ENCODE peak calls at places on chromosomes 13 and 19, in eight cellular contexts. One of them, this sample, is unnamed.

GRCh38 chr19:32287811-32288227 is 57.6 kb upstream of the ZNF507 start:
- DNase-seq in Peyer's patch: peak; percentile 85
- DNase-seq in heart left ventricle: peak; percentile 83
- DNase-seq in dorsolateral prefrontal cortex: peak; percentile 70
- DNase-seq in transverse colon: peak; percentile 74
- DNase-seq in right cardiac atrium: peak; percentile 83
- DNase-seq in ovary: peak; percentile 47
- DNase-seq in Panc1: peak; percentile 10
- DNase-seq in this sample: no peak

GRCh38 chr19:15248648-15249559 is 16.7 kb upstream of the EPHX3 start:
- DNase-seq in Peyer's patch: peak; percentile 83
- DNase-seq in heart left ventricle: peak; percentile 92
- DNase-seq in dorsolateral prefrontal cortex: no peak
- DNase-seq in transverse colon: peak; percentile 74
- DNase-seq in right cardiac atrium: peak; percentile 93
- DNase-seq in ovary: peak; percentile 74
- DNase-seq in Panc1: peak; percentile 2
- DNase-seq in this sample: no peak

GRCh38 chr13:36787181-36787580 is 31.8 kb upstream of the RFXAP start:
- DNase-seq in Peyer's patch: no peak
- DNase-seq in heart left ventricle: no peak
- DNase-seq in dorsolateral prefrontal cortex: no peak
- DNase-seq in transverse colon: no peak
- DNase-seq in right cardiac atrium: no peak
- DNase-seq in ovary: no peak
- DNase-seq in Panc1: no peak
- DNase-seq in this sample: no peak

GRCh38 chr13:33279414-33279813 is 6.1 kb downstream of the STARD13 start:
- DNase-seq in Peyer's patch: peak; percentile 50
- DNase-seq in heart left ventricle: no peak
- DNase-seq in dorsolateral prefrontal cortex: no peak
- DNase-seq in transverse colon: peak; percentile 64
- DNase-seq in right cardiac atrium: no peak
- DNase-seq in ovary: no peak
- DNase-seq in Panc1: no peak
- DNase-seq in this sample: no peak

GRCh38 chr13:98284677-98285076 is 107.6 kb upstream of the RNF113B start:
- DNase-seq in Peyer's patch: no peak
- DNase-seq in heart left ventricle: no peak
- DNase-seq in dorsolateral prefrontal cortex: no peak
- DNase-seq in transverse colon: no peak
- DNase-seq in right cardiac atrium: no peak
- DNase-seq in ovary: no peak
- DNase-seq in Panc1: no peak
- DNase-seq in this sample: no peak

GRCh38 chr13:114081761-114082681 is 50.4 kb downstream of the RASA3 start:
- DNase-seq in Peyer's patch: peak; percentile 36
- DNase-seq in heart left ventricle: no peak
- DNase-seq in dorsolateral prefrontal cortex: peak; percentile 25
- DNase-seq in transverse colon: no peak
- DNase-seq in right cardiac atrium: no peak
- DNase-seq in ovary: peak; percentile 13
- DNase-seq in Panc1: no peak
- DNase-seq in this sample: no peak

GRCh38 chr13:67281476-67281875 is 51.3 kb upstream of the PCDH9 start:
- DNase-seq in Peyer's patch: no peak
- DNase-seq in heart left ventricle: no peak
- DNase-seq in dorsolateral prefrontal cortex: no peak
- DNase-seq in transverse colon: no peak
- DNase-seq in right cardiac atrium: no peak
- DNase-seq in ovary: no peak
- DNase-seq in Panc1: no peak
- DNase-seq in this sample: no peak

GRCh38 chr13:99396446-99396845 is 89.2 kb upstream of the GPR183 start:
- DNase-seq in Peyer's patch: peak; percentile 19
- DNase-seq in heart left ventricle: no peak
- DNase-seq in dorsolateral prefrontal cortex: no peak
- DNase-seq in transverse colon: no peak
- DNase-seq in right cardiac atrium: no peak
- DNase-seq in ovary: no peak
- DNase-seq in Panc1: no peak
- DNase-seq in this sample: no peak

GRCh38 chr19:13252569-13253335 is 102.5 kb downstream of the IER2 start:
- DNase-seq in Peyer's patch: no peak
- DNase-seq in heart left ventricle: no peak
- DNase-seq in dorsolateral prefrontal cortex: no peak
- DNase-seq in transverse colon: no peak
- DNase-seq in right cardiac atrium: no peak
- DNase-seq in ovary: no peak
- DNase-seq in Panc1: no peak
- DNase-seq in this sample: no peak

GRCh38 chr13:40504641-40505040 is 161.8 kb downstream of the FOXO1 start:
- DNase-seq in Peyer's patch: no peak
- DNase-seq in heart left ventricle: no peak
- DNase-seq in dorsolateral prefrontal cortex: no peak
- DNase-seq in transverse colon: no peak
- DNase-seq in right cardiac atrium: no peak
- DNase-seq in ovary: no peak
- DNase-seq in Panc1: no peak
- DNase-seq in this sample: no peak
- H3K27ac ChIP-seq in Peyer's patch: no peak overlapping the region
- H3K27ac ChIP-seq in heart left ventricle: no peak overlapping the region
- H3K27ac ChIP-seq in dorsolateral prefrontal cortex: no peak overlapping the region
- H3K27ac ChIP-seq in transverse colon: no peak overlapping the region
- H3K27ac ChIP-seq in right cardiac atrium: peak overlapping the region; percentile 36
- H3K27ac ChIP-seq in ovary: no peak overlapping the region
- H3K27ac ChIP-seq in Panc1: no peak overlapping the region
- H3K27ac ChIP-seq in this sample: no peak overlapping the region

DNA sequence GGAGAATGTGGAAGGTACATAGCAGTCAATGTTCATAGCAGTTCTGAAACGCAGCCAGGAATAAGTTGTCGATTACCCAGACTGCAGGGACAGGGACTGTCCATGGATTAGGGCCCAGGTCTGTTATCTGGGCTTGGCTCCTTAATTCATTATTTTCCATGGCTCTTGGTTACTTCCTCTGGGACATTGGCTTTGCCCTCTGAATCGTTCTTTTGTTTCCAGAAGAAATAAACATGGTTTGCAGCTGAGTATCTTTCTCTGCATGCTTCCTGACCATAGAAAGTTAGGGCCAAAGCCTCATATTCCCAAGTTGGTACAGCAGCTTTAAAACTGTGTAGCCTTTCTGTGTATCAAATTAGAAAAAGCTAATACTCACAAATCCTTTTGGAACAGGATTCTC is 121.7 kb upstream of the MAB21L1 start:
- DNase-seq in Peyer's patch: no peak
- DNase-seq in heart left ventricle: no peak
- DNase-seq in dorsolateral prefrontal cortex: no peak
- DNase-seq in transverse colon: no peak
- DNase-seq in right cardiac atrium: no peak
- DNase-seq in ovary: no peak
- DNase-seq in Panc1: no peak
- DNase-seq in this sample: no peak
- H3K27ac ChIP-seq in Peyer's patch: no peak overlapping the region
- H3K27ac ChIP-seq in heart left ventricle: no peak overlapping the region
- H3K27ac ChIP-seq in dorsolateral prefrontal cortex: no peak overlapping the region
- H3K27ac ChIP-seq in transverse colon: no peak overlapping the region
- H3K27ac ChIP-seq in right cardiac atrium: peak overlapping the region; percentile 45
- H3K27ac ChIP-seq in ovary: no peak overlapping the region
- H3K27ac ChIP-seq in Panc1: no peak overlapping the region
- H3K27ac ChIP-seq in this sample: no peak overlapping the region

GRCh38 chr19:6744381-6745288 is 5.2 kb downstream of the TRIP10 start:
- DNase-seq in Peyer's patch: peak; percentile 86
- DNase-seq in heart left ventricle: peak; percentile 94
- DNase-seq in dorsolateral prefrontal cortex: peak; percentile 45
- DNase-seq in transverse colon: peak; percentile 90
- DNase-seq in right cardiac atrium: peak; percentile 93
- DNase-seq in ovary: peak; percentile 90
- DNase-seq in Panc1: no peak
- DNase-seq in this sample: no peak
- H3K27ac ChIP-seq in Peyer's patch: peak overlapping the region; percentile 80
- H3K27ac ChIP-seq in heart left ventricle: peak overlapping the region; percentile 80
- H3K27ac ChIP-seq in dorsolateral prefrontal cortex: no peak overlapping the region
- H3K27ac ChIP-seq in transverse colon: peak overlapping the region; percentile 72
- H3K27ac ChIP-seq in right cardiac atrium: peak overlapping the region; percentile 87
- H3K27ac ChIP-seq in ovary: peak overlapping the region; percentile 51
- H3K27ac ChIP-seq in Panc1: peak overlapping the region; percentile 80
- H3K27ac ChIP-seq in this sample: no peak overlapping the region

DNA sequence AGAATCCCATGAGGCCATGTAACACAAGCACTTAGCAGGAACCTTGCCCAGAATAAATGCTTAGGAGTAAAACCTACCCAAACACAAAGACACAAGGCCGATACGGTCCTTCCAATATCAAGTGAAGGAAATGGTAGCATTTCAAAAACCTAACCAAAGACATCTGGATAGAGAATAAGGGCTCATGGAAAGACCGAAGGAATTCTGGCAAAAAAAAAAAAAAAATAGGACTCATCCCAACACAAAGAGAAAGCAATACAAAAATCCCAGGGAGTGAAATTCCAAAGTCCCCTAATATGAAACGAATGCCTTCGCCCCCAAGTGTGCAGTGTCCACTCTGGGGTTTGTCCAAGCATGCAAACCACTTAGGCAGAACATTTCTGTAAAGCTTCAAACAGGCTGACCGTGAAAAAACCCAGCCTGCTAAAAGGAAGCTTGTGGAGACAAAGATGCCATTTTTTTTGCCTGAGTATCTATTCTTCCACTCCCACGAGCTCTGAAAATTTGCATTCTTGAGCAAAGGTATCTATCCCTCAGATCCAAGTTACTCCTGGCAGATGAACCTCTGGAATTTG is 10.9 kb downstream of the ZC3H4 start:
- DNase-seq in Peyer's patch: no peak
- DNase-seq in heart left ventricle: no peak
- DNase-seq in dorsolateral prefrontal cortex: no peak
- DNase-seq in transverse colon: no peak
- DNase-seq in right cardiac atrium: no peak
- DNase-seq in ovary: no peak
- DNase-seq in Panc1: no peak
- DNase-seq in this sample: no peak
- H3K27ac ChIP-seq in Peyer's patch: no peak overlapping the region
- H3K27ac ChIP-seq in heart left ventricle: no peak overlapping the region
- H3K27ac ChIP-seq in dorsolateral prefrontal cortex: peak overlapping the region; percentile 31
- H3K27ac ChIP-seq in transverse colon: no peak overlapping the region
- H3K27ac ChIP-seq in right cardiac atrium: no peak overlapping the region
- H3K27ac ChIP-seq in ovary: no peak overlapping the region
- H3K27ac ChIP-seq in Panc1: no peak overlapping the region
- H3K27ac ChIP-seq in this sample: no peak overlapping the region

GRCh38 chr13:50226515-50227147 is 211.4 kb downstream of the KCNRG start:
- DNase-seq in Peyer's patch: no peak
- DNase-seq in heart left ventricle: no peak
- DNase-seq in dorsolateral prefrontal cortex: no peak
- DNase-seq in transverse colon: no peak
- DNase-seq in right cardiac atrium: no peak
- DNase-seq in ovary: no peak
- DNase-seq in Panc1: no peak
- DNase-seq in this sample: no peak
- H3K27ac ChIP-seq in Peyer's patch: no peak overlapping the region
- H3K27ac ChIP-seq in heart left ventricle: no peak overlapping the region
- H3K27ac ChIP-seq in dorsolateral prefrontal cortex: no peak overlapping the region
- H3K27ac ChIP-seq in transverse colon: no peak overlapping the region
- H3K27ac ChIP-seq in right cardiac atrium: no peak overlapping the region
- H3K27ac ChIP-seq in ovary: no peak overlapping the region
- H3K27ac ChIP-seq in Panc1: peak overlapping the region; percentile 91
- H3K27ac ChIP-seq in this sample: no peak overlapping the region

GRCh38 chr19:50741179-50741933 is 18.2 kb downstream of the CLEC11A start:
- DNase-seq in Peyer's patch: no peak
- DNase-seq in heart left ventricle: no peak
- DNase-seq in dorsolateral prefrontal cortex: no peak
- DNase-seq in transverse colon: no peak
- DNase-seq in right cardiac atrium: no peak
- DNase-seq in ovary: no peak
- DNase-seq in Panc1: no peak
- DNase-seq in this sample: no peak
- H3K27ac ChIP-seq in Peyer's patch: no peak overlapping the region
- H3K27ac ChIP-seq in heart left ventricle: no peak overlapping the region
- H3K27ac ChIP-seq in dorsolateral prefrontal cortex: no peak overlapping the region
- H3K27ac ChIP-seq in transverse colon: no peak overlapping the region
- H3K27ac ChIP-seq in right cardiac atrium: no peak overlapping the region
- H3K27ac ChIP-seq in ovary: no peak overlapping the region
- H3K27ac ChIP-seq in Panc1: no peak overlapping the region
- H3K27ac ChIP-seq in this sample: no peak overlapping the region

DNA sequence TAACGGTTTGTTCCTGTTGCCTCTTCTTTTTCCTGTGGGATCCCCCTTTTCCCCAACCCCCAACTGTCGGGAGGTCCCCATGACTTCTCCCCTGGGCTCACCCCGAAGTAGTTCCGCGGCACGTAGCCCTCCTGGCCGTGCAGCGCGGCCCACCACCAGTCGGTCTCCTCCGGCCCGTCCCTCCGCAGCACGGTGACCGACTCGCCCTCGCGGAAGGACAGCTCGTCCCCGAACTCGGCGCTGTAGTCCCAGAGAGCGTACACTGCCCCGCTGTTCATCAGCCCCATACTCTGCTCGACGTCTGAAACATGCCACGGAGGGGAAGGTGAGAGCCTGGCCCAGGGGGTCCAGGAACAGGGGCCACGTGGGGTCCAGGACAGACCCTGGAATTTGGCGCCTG is 12.1 kb upstream of the ERCC2 start:
- DNase-seq in Peyer's patch: no peak
- DNase-seq in heart left ventricle: no peak
- DNase-seq in dorsolateral prefrontal cortex: no peak
- DNase-seq in transverse colon: no peak
- DNase-seq in right cardiac atrium: no peak
- DNase-seq in ovary: no peak
- DNase-seq in Panc1: no peak
- DNase-seq in this sample: no peak
- H3K27ac ChIP-seq in Peyer's patch: no peak overlapping the region
- H3K27ac ChIP-seq in heart left ventricle: no peak overlapping the region
- H3K27ac ChIP-seq in dorsolateral prefrontal cortex: no peak overlapping the region
- H3K27ac ChIP-seq in transverse colon: no peak overlapping the region
- H3K27ac ChIP-seq in right cardiac atrium: no peak overlapping the region
- H3K27ac ChIP-seq in ovary: no peak overlapping the region
- H3K27ac ChIP-seq in Panc1: no peak overlapping the region
- H3K27ac ChIP-seq in this sample: no peak overlapping the region

DNA sequence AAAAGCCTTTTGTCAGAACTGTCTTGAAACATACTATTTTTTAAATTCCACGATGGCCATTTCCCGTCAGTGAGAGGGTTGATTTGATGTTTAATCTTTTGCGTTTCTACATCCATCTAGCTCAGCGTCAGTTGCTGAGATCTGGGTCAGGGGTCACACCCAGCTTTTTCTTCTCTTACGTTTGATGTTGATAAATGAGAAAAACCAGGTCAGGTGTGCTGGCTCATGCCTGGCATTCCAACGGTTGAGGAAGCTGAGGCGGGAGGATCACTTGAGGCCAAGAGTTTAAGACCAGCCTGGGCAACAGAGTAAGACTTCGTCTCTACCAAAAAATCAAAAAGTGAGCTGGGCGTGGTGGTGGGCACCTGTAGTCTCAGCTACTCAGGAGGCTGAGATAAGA is 168.9 kb downstream of the PTPRS start:
- DNase-seq in Peyer's patch: no peak
- DNase-seq in heart left ventricle: peak; percentile 2
- DNase-seq in dorsolateral prefrontal cortex: no peak
- DNase-seq in transverse colon: no peak
- DNase-seq in right cardiac atrium: no peak
- DNase-seq in ovary: no peak
- DNase-seq in Panc1: no peak
- DNase-seq in this sample: no peak
- H3K27ac ChIP-seq in Peyer's patch: no peak overlapping the region
- H3K27ac ChIP-seq in heart left ventricle: no peak overlapping the region
- H3K27ac ChIP-seq in dorsolateral prefrontal cortex: no peak overlapping the region
- H3K27ac ChIP-seq in transverse colon: no peak overlapping the region
- H3K27ac ChIP-seq in right cardiac atrium: no peak overlapping the region
- H3K27ac ChIP-seq in ovary: no peak overlapping the region
- H3K27ac ChIP-seq in Panc1: no peak overlapping the region
- H3K27ac ChIP-seq in this sample: no peak overlapping the region

GRCh38 chr13:42221321-42221720 is 50.6 kb upstream of the AKAP11 start:
- DNase-seq in Peyer's patch: no peak
- DNase-seq in heart left ventricle: no peak
- DNase-seq in dorsolateral prefrontal cortex: no peak
- DNase-seq in transverse colon: no peak
- DNase-seq in right cardiac atrium: no peak
- DNase-seq in ovary: no peak
- DNase-seq in Panc1: no peak
- DNase-seq in this sample: no peak
- H3K27ac ChIP-seq in Peyer's patch: no peak overlapping the region
- H3K27ac ChIP-seq in heart left ventricle: no peak overlapping the region
- H3K27ac ChIP-seq in dorsolateral prefrontal cortex: no peak overlapping the region
- H3K27ac ChIP-seq in transverse colon: no peak overlapping the region
- H3K27ac ChIP-seq in right cardiac atrium: no peak overlapping the region
- H3K27ac ChIP-seq in ovary: no peak overlapping the region
- H3K27ac ChIP-seq in Panc1: no peak overlapping the region
- H3K27ac ChIP-seq in this sample: no peak overlapping the region

This sample was measured in effector memory CD4-positive, alpha-beta T cell.